ENCODE peak calls at places on chromosome 9, in ten cellular contexts. One of them, this sample, is unnamed.

GRCh38 chr9:35415769-35416427 is 74.0 kb upstream of the RUSC2 start:
- DNase-seq in dorsolateral prefrontal cortex: no peak
- DNase-seq in psoas muscle: no peak
- DNase-seq in kidney epithelial cell: no peak
- DNase-seq in IMR-90: no peak
- DNase-seq in brain microvascular endothelial cell: no peak
- DNase-seq in AG04450: no peak
- DNase-seq in mesendoderm: peak; percentile 64
- DNase-seq in MM.1S: no peak
- DNase-seq in cardiac muscle cell: peak; percentile 21
- DNase-seq in this sample: no peak

GRCh38 chr9:34256104-34256503 is 73.0 kb downstream of the KIF24 start:
- DNase-seq in dorsolateral prefrontal cortex: no peak
- DNase-seq in psoas muscle: peak; percentile 35
- DNase-seq in kidney epithelial cell: no peak
- DNase-seq in IMR-90: no peak
- DNase-seq in brain microvascular endothelial cell: no peak
- DNase-seq in AG04450: no peak
- DNase-seq in mesendoderm: peak; percentile 17
- DNase-seq in MM.1S: no peak
- DNase-seq in cardiac muscle cell: no peak
- DNase-seq in this sample: no peak

GRCh38 chr9:16221350-16221749 is 649.1 kb downstream of the BNC2 start:
- DNase-seq in dorsolateral prefrontal cortex: no peak
- DNase-seq in psoas muscle: peak; percentile 48
- DNase-seq in kidney epithelial cell: no peak
- DNase-seq in IMR-90: no peak
- DNase-seq in brain microvascular endothelial cell: no peak
- DNase-seq in AG04450: no peak
- DNase-seq in mesendoderm: no peak
- DNase-seq in MM.1S: no peak
- DNase-seq in cardiac muscle cell: peak; percentile 35
- DNase-seq in this sample: no peak

GRCh38 chr9:105205787-105206511 is 38.5 kb upstream of the SLC44A1 start:
- DNase-seq in dorsolateral prefrontal cortex: no peak
- DNase-seq in psoas muscle: peak; percentile 64
- DNase-seq in kidney epithelial cell: no peak
- DNase-seq in IMR-90: peak; percentile 94
- DNase-seq in brain microvascular endothelial cell: peak; percentile 45
- DNase-seq in AG04450: peak; percentile 73
- DNase-seq in mesendoderm: no peak
- DNase-seq in MM.1S: no peak
- DNase-seq in cardiac muscle cell: no peak
- DNase-seq in this sample: peak; percentile 86

GRCh38 chr9:125759812-125760134 is 12.6 kb downstream of the PBX3 start:
- DNase-seq in dorsolateral prefrontal cortex: no peak
- DNase-seq in psoas muscle: no peak
- DNase-seq in kidney epithelial cell: no peak
- DNase-seq in IMR-90: no peak
- DNase-seq in brain microvascular endothelial cell: no peak
- DNase-seq in AG04450: no peak
- DNase-seq in mesendoderm: peak; percentile 69
- DNase-seq in MM.1S: no peak
- DNase-seq in cardiac muscle cell: peak; percentile 69
- DNase-seq in this sample: no peak

GRCh38 chr9:13113201-13113600 is 166.3 kb downstream of the MPDZ start:
- DNase-seq in dorsolateral prefrontal cortex: no peak
- DNase-seq in psoas muscle: no peak
- DNase-seq in kidney epithelial cell: no peak
- DNase-seq in IMR-90: peak; percentile 72
- DNase-seq in brain microvascular endothelial cell: peak; percentile 8
- DNase-seq in AG04450: peak; percentile 16
- DNase-seq in mesendoderm: no peak
- DNase-seq in MM.1S: no peak
- DNase-seq in cardiac muscle cell: no peak
- DNase-seq in this sample: peak; percentile 76

GRCh38 chr9:21994996-21995651 is 533 bp downstream of the CDKN2B-AS1 start:
- DNase-seq in dorsolateral prefrontal cortex: no peak
- DNase-seq in psoas muscle: peak; percentile 74
- DNase-seq in kidney epithelial cell: no peak
- DNase-seq in IMR-90: peak; percentile 69
- DNase-seq in brain microvascular endothelial cell: peak; percentile 64
- DNase-seq in AG04450: no peak
- DNase-seq in mesendoderm: peak; percentile 85
- DNase-seq in MM.1S: no peak
- DNase-seq in cardiac muscle cell: peak; percentile 36
- DNase-seq in this sample: no peak

GRCh38 chr9:27355166-27355565 is 58.2 kb upstream of the EQTN start:
- DNase-seq in dorsolateral prefrontal cortex: no peak
- DNase-seq in psoas muscle: no peak
- DNase-seq in kidney epithelial cell: no peak
- DNase-seq in IMR-90: no peak
- DNase-seq in brain microvascular endothelial cell: peak; percentile 90
- DNase-seq in AG04450: no peak
- DNase-seq in mesendoderm: no peak
- DNase-seq in MM.1S: no peak
- DNase-seq in cardiac muscle cell: no peak
- DNase-seq in this sample: no peak

GRCh38 chr9:94817291-94818195 is 91.0 kb downstream of the AOPEP start:
- DNase-seq in dorsolateral prefrontal cortex: no peak
- DNase-seq in psoas muscle: no peak
- DNase-seq in kidney epithelial cell: no peak
- DNase-seq in IMR-90: no peak
- DNase-seq in brain microvascular endothelial cell: no peak
- DNase-seq in AG04450: no peak
- DNase-seq in mesendoderm: no peak
- DNase-seq in MM.1S: no peak
- DNase-seq in cardiac muscle cell: no peak
- DNase-seq in this sample: peak; percentile 28

GRCh38 chr9:110555971-110556370 is 23.6 kb downstream of the SVEP1 start:
- DNase-seq in dorsolateral prefrontal cortex: no peak
- DNase-seq in psoas muscle: peak; percentile 61
- DNase-seq in kidney epithelial cell: no peak
- DNase-seq in IMR-90: peak; percentile 88
- DNase-seq in brain microvascular endothelial cell: peak; percentile 82
- DNase-seq in AG04450: peak; percentile 79
- DNase-seq in mesendoderm: no peak
- DNase-seq in MM.1S: no peak
- DNase-seq in cardiac muscle cell: no peak
- DNase-seq in this sample: peak; percentile 66

GRCh38 chr9:93633492-93634221 is 57.3 kb downstream of the PHF2 start:
- DNase-seq in dorsolateral prefrontal cortex: no peak
- DNase-seq in psoas muscle: no peak
- DNase-seq in kidney epithelial cell: no peak
- DNase-seq in IMR-90: no peak
- DNase-seq in brain microvascular endothelial cell: no peak
- DNase-seq in AG04450: no peak
- DNase-seq in mesendoderm: no peak
- DNase-seq in MM.1S: no peak
- DNase-seq in cardiac muscle cell: no peak
- DNase-seq in this sample: no peak

GRCh38 chr9:91963711-91964240 is 13.7 kb upstream of the ROR2 start:
- DNase-seq in dorsolateral prefrontal cortex: no peak
- DNase-seq in psoas muscle: no peak
- DNase-seq in kidney epithelial cell: no peak
- DNase-seq in IMR-90: no peak
- DNase-seq in brain microvascular endothelial cell: no peak
- DNase-seq in AG04450: no peak
- DNase-seq in mesendoderm: no peak
- DNase-seq in MM.1S: no peak
- DNase-seq in cardiac muscle cell: no peak
- DNase-seq in this sample: no peak

GRCh38 chr9:114696814-114697544 is 15.0 kb upstream of the TEX48 start:
- DNase-seq in dorsolateral prefrontal cortex: no peak
- DNase-seq in psoas muscle: no peak
- DNase-seq in kidney epithelial cell: no peak
- DNase-seq in IMR-90: peak; percentile 62
- DNase-seq in brain microvascular endothelial cell: peak; percentile 34
- DNase-seq in AG04450: no peak
- DNase-seq in mesendoderm: no peak
- DNase-seq in MM.1S: peak; percentile 78
- DNase-seq in cardiac muscle cell: no peak
- DNase-seq in this sample: no peak

GRCh38 chr9:130461218-130461630 is 16.5 kb downstream of the ASS1 start:
- DNase-seq in dorsolateral prefrontal cortex: peak; percentile 62
- DNase-seq in psoas muscle: peak; percentile 69
- DNase-seq in kidney epithelial cell: no peak
- DNase-seq in IMR-90: peak; percentile 12
- DNase-seq in brain microvascular endothelial cell: no peak
- DNase-seq in AG04450: no peak
- DNase-seq in mesendoderm: peak; percentile 56
- DNase-seq in MM.1S: peak; percentile 42
- DNase-seq in cardiac muscle cell: peak; percentile 78
- DNase-seq in this sample: no peak

GRCh38 chr9:107208121-107208520 is 75.0 kb upstream of the RAD23B start:
- DNase-seq in dorsolateral prefrontal cortex: no peak
- DNase-seq in psoas muscle: no peak
- DNase-seq in kidney epithelial cell: peak; percentile 29
- DNase-seq in IMR-90: peak; percentile 47
- DNase-seq in brain microvascular endothelial cell: peak; percentile 55
- DNase-seq in AG04450: no peak
- DNase-seq in mesendoderm: no peak
- DNase-seq in MM.1S: no peak
- DNase-seq in cardiac muscle cell: no peak
- DNase-seq in this sample: no peak

GRCh38 chr9:89853931-89854330 is 249.1 kb downstream of the GADD45G start:
- DNase-seq in dorsolateral prefrontal cortex: no peak
- DNase-seq in psoas muscle: no peak
- DNase-seq in kidney epithelial cell: no peak
- DNase-seq in IMR-90: no peak
- DNase-seq in brain microvascular endothelial cell: no peak
- DNase-seq in AG04450: no peak
- DNase-seq in mesendoderm: no peak
- DNase-seq in MM.1S: no peak
- DNase-seq in cardiac muscle cell: no peak
- DNase-seq in this sample: no peak

GRCh38 chr9:118630079-118630478 is 739.2 kb downstream of the BRINP1 start:
- DNase-seq in dorsolateral prefrontal cortex: no peak
- DNase-seq in psoas muscle: no peak
- DNase-seq in kidney epithelial cell: no peak
- DNase-seq in IMR-90: no peak
- DNase-seq in brain microvascular endothelial cell: no peak
- DNase-seq in AG04450: no peak
- DNase-seq in mesendoderm: no peak
- DNase-seq in MM.1S: no peak
- DNase-seq in cardiac muscle cell: no peak
- DNase-seq in this sample: no peak

GRCh38 chr9:16120727-16121126 is 567.9 kb downstream of the CCDC171 start:
- DNase-seq in dorsolateral prefrontal cortex: no peak
- DNase-seq in psoas muscle: no peak
- DNase-seq in kidney epithelial cell: no peak
- DNase-seq in IMR-90: no peak
- DNase-seq in brain microvascular endothelial cell: no peak
- DNase-seq in AG04450: no peak
- DNase-seq in mesendoderm: no peak
- DNase-seq in MM.1S: no peak
- DNase-seq in cardiac muscle cell: no peak
- DNase-seq in this sample: no peak

GRCh38 chr9:122986010-122986409 is 45.2 kb downstream of the RABGAP1 start:
- DNase-seq in dorsolateral prefrontal cortex: no peak
- DNase-seq in psoas muscle: no peak
- DNase-seq in kidney epithelial cell: no peak
- DNase-seq in IMR-90: no peak
- DNase-seq in brain microvascular endothelial cell: no peak
- DNase-seq in AG04450: no peak
- DNase-seq in mesendoderm: no peak
- DNase-seq in MM.1S: no peak
- DNase-seq in cardiac muscle cell: no peak
- DNase-seq in this sample: no peak

DNA sequence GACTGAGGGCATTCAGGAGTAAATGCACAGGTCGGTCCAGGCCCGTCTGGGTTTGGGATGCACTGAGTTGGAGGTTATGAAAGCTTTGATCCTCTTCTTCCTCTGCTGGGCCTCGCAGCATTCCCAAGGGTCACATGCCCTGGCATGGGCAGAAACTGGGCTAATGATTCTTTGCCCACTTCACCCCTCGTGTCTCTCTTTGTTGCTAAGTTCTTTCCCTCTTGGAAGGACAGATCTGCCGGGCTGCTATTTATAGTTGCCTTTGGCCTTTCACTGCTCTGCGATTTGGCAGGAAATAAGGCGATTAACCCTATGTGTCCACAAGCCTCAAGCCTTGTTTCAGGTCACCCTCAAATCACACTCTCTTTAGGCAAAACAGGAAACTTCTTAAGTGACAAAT is 66.9 kb downstream of the ENTREP1 start:
- DNase-seq in dorsolateral prefrontal cortex: no peak
- DNase-seq in psoas muscle: no peak
- DNase-seq in kidney epithelial cell: no peak
- DNase-seq in IMR-90: no peak
- DNase-seq in brain microvascular endothelial cell: peak; percentile 10
- DNase-seq in AG04450: no peak
- DNase-seq in mesendoderm: no peak
- DNase-seq in MM.1S: no peak
- DNase-seq in cardiac muscle cell: peak; percentile 57
- DNase-seq in this sample: no peak
- H3K4me3 ChIP-seq in dorsolateral prefrontal cortex: no peak overlapping the region
- H3K4me3 ChIP-seq in psoas muscle: no peak overlapping the region
- H3K4me3 ChIP-seq in kidney epithelial cell: no peak overlapping the region
- H3K4me3 ChIP-seq in IMR-90: no peak overlapping the region
- H3K4me3 ChIP-seq in brain microvascular endothelial cell: no peak overlapping the region
- H3K4me3 ChIP-seq in AG04450: no peak overlapping the region
- H3K4me3 ChIP-seq in mesendoderm: no peak overlapping the region
- H3K4me3 ChIP-seq in MM.1S: no peak overlapping the region
- H3K4me3 ChIP-seq in cardiac muscle cell: peak overlapping the region; percentile 5
- H3K4me3 ChIP-seq in this sample: no peak overlapping the region

GRCh38 chr9:137136261-137136925 is 2.6 kb upstream of the GRIN1 start:
- DNase-seq in dorsolateral prefrontal cortex: no peak
- DNase-seq in psoas muscle: no peak
- DNase-seq in kidney epithelial cell: no peak
- DNase-seq in IMR-90: no peak
- DNase-seq in brain microvascular endothelial cell: no peak
- DNase-seq in AG04450: no peak
- DNase-seq in mesendoderm: no peak
- DNase-seq in MM.1S: peak; percentile 5
- DNase-seq in cardiac muscle cell: no peak
- DNase-seq in this sample: no peak
- H3K27me3 ChIP-seq in dorsolateral prefrontal cortex: peaks cover 12% of the 10 kb centered on the region
- H3K27me3 ChIP-seq in psoas muscle: no peaks in the 10 kb centered on the region
- H3K27me3 ChIP-seq in kidney epithelial cell: peaks cover 56% of the 10 kb centered on the region
- H3K27me3 ChIP-seq in IMR-90: peaks cover 50% of the 10 kb centered on the region
- H3K27me3 ChIP-seq in brain microvascular endothelial cell: peaks cover 49% of the 10 kb centered on the region
- H3K27me3 ChIP-seq in AG04450: peaks cover 41% of the 10 kb centered on the region
- H3K27me3 ChIP-seq in mesendoderm: peaks cover 18% of the 10 kb centered on the region
- H3K27me3 ChIP-seq in MM.1S: peaks cover 83% of the 10 kb centered on the region
- H3K27me3 ChIP-seq in cardiac muscle cell: peaks cover 91% of the 10 kb centered on the region
- H3K27me3 ChIP-seq in this sample: peaks cover 25% of the 10 kb centered on the region

GRCh38 chr9:121650220-121651013 is 1.0 kb upstream of the DAB2IP start:
- DNase-seq in dorsolateral prefrontal cortex: no peak
- DNase-seq in psoas muscle: peak; percentile 33
- DNase-seq in kidney epithelial cell: no peak
- DNase-seq in IMR-90: peak; percentile 56
- DNase-seq in brain microvascular endothelial cell: no peak
- DNase-seq in AG04450: peak; percentile 29
- DNase-seq in mesendoderm: peak; percentile 95
- DNase-seq in MM.1S: no peak
- DNase-seq in cardiac muscle cell: peak; percentile 96
- DNase-seq in this sample: peak; percentile 56
- H3K4me3 ChIP-seq in dorsolateral prefrontal cortex: no peak overlapping the region
- H3K4me3 ChIP-seq in psoas muscle: peak overlapping the region; percentile 73
- H3K4me3 ChIP-seq in kidney epithelial cell: no peak overlapping the region
- H3K4me3 ChIP-seq in IMR-90: no peak overlapping the region
- H3K4me3 ChIP-seq in brain microvascular endothelial cell: no peak overlapping the region
- H3K4me3 ChIP-seq in AG04450: no peak overlapping the region
- H3K4me3 ChIP-seq in mesendoderm: no peak overlapping the region
- H3K4me3 ChIP-seq in MM.1S: no peak overlapping the region
- H3K4me3 ChIP-seq in cardiac muscle cell: peak overlapping the region; percentile 4
- H3K4me3 ChIP-seq in this sample: no peak overlapping the region

GRCh38 chr9:127386981-127387380 is 10.0 kb upstream of the SLC2A8 start:
- DNase-seq in dorsolateral prefrontal cortex: no peak
- DNase-seq in psoas muscle: no peak
- DNase-seq in kidney epithelial cell: no peak
- DNase-seq in IMR-90: no peak
- DNase-seq in brain microvascular endothelial cell: no peak
- DNase-seq in AG04450: no peak
- DNase-seq in mesendoderm: no peak
- DNase-seq in MM.1S: no peak
- DNase-seq in cardiac muscle cell: no peak
- DNase-seq in this sample: no peak
- H3K27me3 ChIP-seq in dorsolateral prefrontal cortex: no peaks in the 10 kb centered on the region
- H3K27me3 ChIP-seq in psoas muscle: no peaks in the 10 kb centered on the region
- H3K27me3 ChIP-seq in kidney epithelial cell: no peaks in the 10 kb centered on the region
- H3K27me3 ChIP-seq in IMR-90: peaks cover 28% of the 10 kb centered on the region
- H3K27me3 ChIP-seq in brain microvascular endothelial cell: peaks cover 25% of the 10 kb centered on the region
- H3K27me3 ChIP-seq in AG04450: peaks cover 14% of the 10 kb centered on the region
- H3K27me3 ChIP-seq in mesendoderm: no peaks in the 10 kb centered on the region
- H3K27me3 ChIP-seq in MM.1S: no peaks in the 10 kb centered on the region
- H3K27me3 ChIP-seq in cardiac muscle cell: no peaks in the 10 kb centered on the region
- H3K27me3 ChIP-seq in this sample: no peaks in the 10 kb centered on the region

This sample was measured in MG63.